ENCODE peak calls at places on chromosomes 12 and 14, in eight cellular contexts. One of them, this sample, is unnamed. For H3K27me3, the result is how much of the 10 kb centered on the place peaks cover.

GRCh38 chr12:118064608-118065007 is 3.6 kb upstream of the WSB2 start:
- DNase-seq in AG04450: no peak
- DNase-seq in suprapubic skin: no peak
- DNase-seq in pancreas: no peak
- DNase-seq in CD8-positive, alpha-beta T cell: no peak
- DNase-seq in CD4-positive, alpha-beta T cell: no peak
- DNase-seq in SK-N-SH: peak
- DNase-seq in Panc1: no peak
- DNase-seq in this sample: no peak

GRCh38 chr14:90458536-90458935 is 61.7 kb downstream of the CALM1 start:
- DNase-seq in pancreas: no peak
- DNase-seq in Panc1: no peak
- DNase-seq in SK-N-SH: no peak
- DNase-seq in suprapubic skin: no peak
- DNase-seq in CD4-positive, alpha-beta T cell: no peak
- DNase-seq in CD8-positive, alpha-beta T cell: no peak
- DNase-seq in AG04450: no peak
- DNase-seq in this sample: no peak

GRCh38 chr14:45610303-45610702 is 357.3 kb upstream of the MIS18BP1 start:
- DNase-seq in CD8-positive, alpha-beta T cell: no peak
- DNase-seq in Panc1: no peak
- DNase-seq in pancreas: no peak
- DNase-seq in SK-N-SH: no peak
- DNase-seq in suprapubic skin: no peak
- DNase-seq in CD4-positive, alpha-beta T cell: no peak
- DNase-seq in AG04450: no peak
- DNase-seq in this sample: no peak

GRCh38 chr12:89863332-89863938 is 154.8 kb upstream of the ATP2B1 start:
- DNase-seq in Panc1: no peak
- DNase-seq in suprapubic skin: no peak
- DNase-seq in pancreas: no peak
- DNase-seq in CD4-positive, alpha-beta T cell: peak
- DNase-seq in SK-N-SH: no peak
- DNase-seq in CD8-positive, alpha-beta T cell: peak
- DNase-seq in AG04450: no peak
- DNase-seq in this sample: peak

GRCh38 chr14:100610511-100611217 is 23.4 kb upstream of the BEGAIN start:
- DNase-seq in CD8-positive, alpha-beta T cell: no peak
- DNase-seq in CD4-positive, alpha-beta T cell: no peak
- DNase-seq in pancreas: no peak
- DNase-seq in SK-N-SH: peak
- DNase-seq in AG04450: no peak
- DNase-seq in suprapubic skin: peak
- DNase-seq in Panc1: peak
- DNase-seq in this sample: no peak

GRCh38 chr14:98957211-98958047 is 314.6 kb downstream of the BCL11B start:
- DNase-seq in AG04450: no peak
- DNase-seq in suprapubic skin: peak
- DNase-seq in CD4-positive, alpha-beta T cell: no peak
- DNase-seq in pancreas: peak
- DNase-seq in SK-N-SH: no peak
- DNase-seq in CD8-positive, alpha-beta T cell: no peak
- DNase-seq in Panc1: no peak
- DNase-seq in this sample: no peak

GRCh38 chr12:123990512-123990911 is 17.5 kb downstream of the ZNF664 start:
- DNase-seq in SK-N-SH: no peak
- DNase-seq in CD4-positive, alpha-beta T cell: no peak
- DNase-seq in suprapubic skin: no peak
- DNase-seq in CD8-positive, alpha-beta T cell: no peak
- DNase-seq in pancreas: no peak
- DNase-seq in Panc1: no peak
- DNase-seq in AG04450: no peak
- DNase-seq in this sample: no peak

GRCh38 chr14:89349196-89350008 is 67.6 kb downstream of the FOXN3 start:
- DNase-seq in SK-N-SH: peak
- DNase-seq in pancreas: peak
- DNase-seq in CD8-positive, alpha-beta T cell: no peak
- DNase-seq in suprapubic skin: no peak
- DNase-seq in AG04450: no peak
- DNase-seq in CD4-positive, alpha-beta T cell: no peak
- DNase-seq in Panc1: no peak
- DNase-seq in this sample: no peak

GRCh38 chr12:27814851-27815591 is 35.0 kb upstream of the MANSC4 start:
- DNase-seq in pancreas: no peak
- DNase-seq in suprapubic skin: no peak
- DNase-seq in CD4-positive, alpha-beta T cell: no peak
- DNase-seq in Panc1: no peak
- DNase-seq in CD8-positive, alpha-beta T cell: no peak
- DNase-seq in AG04450: no peak
- DNase-seq in SK-N-SH: no peak
- DNase-seq in this sample: no peak

GRCh38 chr12:71626768-71627167 is 36.9 kb downstream of the ZFC3H1 start:
- DNase-seq in suprapubic skin: no peak
- DNase-seq in SK-N-SH: no peak
- DNase-seq in CD8-positive, alpha-beta T cell: no peak
- DNase-seq in CD4-positive, alpha-beta T cell: no peak
- DNase-seq in Panc1: no peak
- DNase-seq in AG04450: no peak
- DNase-seq in pancreas: no peak
- DNase-seq in this sample: no peak

GRCh38 chr12:94952325-94952724 is 51.2 kb downstream of the NDUFA12 start:
- DNase-seq in Panc1: no peak
- DNase-seq in CD8-positive, alpha-beta T cell: no peak
- DNase-seq in suprapubic skin: no peak
- DNase-seq in pancreas: no peak
- DNase-seq in SK-N-SH: no peak
- DNase-seq in CD4-positive, alpha-beta T cell: no peak
- DNase-seq in AG04450: no peak
- DNase-seq in this sample: no peak

GRCh38 chr14:91963465-91963864 is 16.0 kb upstream of the FBLN5 start:
- DNase-seq in pancreas: no peak
- DNase-seq in suprapubic skin: no peak
- DNase-seq in SK-N-SH: no peak
- DNase-seq in AG04450: no peak
- DNase-seq in CD4-positive, alpha-beta T cell: no peak
- DNase-seq in Panc1: no peak
- DNase-seq in CD8-positive, alpha-beta T cell: no peak
- DNase-seq in this sample: no peak

GRCh38 chr12:42684171-42685071 is 94.9 kb upstream of the PRICKLE1 start:
- DNase-seq in suprapubic skin: no peak
- DNase-seq in SK-N-SH: no peak
- DNase-seq in pancreas: no peak
- DNase-seq in CD4-positive, alpha-beta T cell: no peak
- DNase-seq in AG04450: no peak
- DNase-seq in CD8-positive, alpha-beta T cell: no peak
- DNase-seq in Panc1: no peak
- DNase-seq in this sample: no peak

GRCh38 chr14:87901652-87902051 is 91.3 kb downstream of the GALC start:
- DNase-seq in AG04450: no peak
- DNase-seq in pancreas: no peak
- DNase-seq in CD4-positive, alpha-beta T cell: no peak
- DNase-seq in Panc1: no peak
- DNase-seq in SK-N-SH: no peak
- DNase-seq in CD8-positive, alpha-beta T cell: no peak
- DNase-seq in suprapubic skin: no peak
- DNase-seq in this sample: no peak

GRCh38 chr14:75705014-75705413 is 44.0 kb downstream of the TTLL5 start:
- DNase-seq in CD8-positive, alpha-beta T cell: no peak
- DNase-seq in AG04450: no peak
- DNase-seq in CD4-positive, alpha-beta T cell: no peak
- DNase-seq in Panc1: no peak
- DNase-seq in pancreas: no peak
- DNase-seq in SK-N-SH: no peak
- DNase-seq in suprapubic skin: no peak
- DNase-seq in this sample: no peak

GRCh38 chr14:75522224-75522764 is at the start of gene BATF:
- DNase-seq in AG04450: no peak
- DNase-seq in SK-N-SH: no peak
- DNase-seq in CD8-positive, alpha-beta T cell: peak
- DNase-seq in Panc1: no peak
- DNase-seq in pancreas: no peak
- DNase-seq in CD4-positive, alpha-beta T cell: peak
- DNase-seq in suprapubic skin: no peak
- DNase-seq in this sample: peak

GRCh38 chr14:104968541-104969401 is 9.4 kb downstream of the AHNAK2 start:
- DNase-seq in SK-N-SH: peak
- DNase-seq in pancreas: no peak
- DNase-seq in AG04450: no peak
- DNase-seq in suprapubic skin: peak
- DNase-seq in CD4-positive, alpha-beta T cell: no peak
- DNase-seq in CD8-positive, alpha-beta T cell: no peak
- DNase-seq in Panc1: no peak
- DNase-seq in this sample: no peak

GRCh38 chr12:26701604-26702215 is 131.3 kb downstream of the ITPR2 start:
- DNase-seq in CD4-positive, alpha-beta T cell: no peak
- DNase-seq in suprapubic skin: no peak
- DNase-seq in Panc1: no peak
- DNase-seq in CD8-positive, alpha-beta T cell: no peak
- DNase-seq in AG04450: no peak
- DNase-seq in SK-N-SH: peak
- DNase-seq in pancreas: no peak
- DNase-seq in this sample: no peak

GRCh38 chr12:45660330-45660729 is 69.2 kb upstream of the ARID2 start:
- DNase-seq in pancreas: peak
- DNase-seq in CD4-positive, alpha-beta T cell: no peak
- DNase-seq in SK-N-SH: no peak
- DNase-seq in AG04450: peak
- DNase-seq in suprapubic skin: no peak
- DNase-seq in Panc1: peak
- DNase-seq in CD8-positive, alpha-beta T cell: no peak
- DNase-seq in this sample: no peak

GRCh38 chr12:4562034-4562657 is at the start of gene DYRK4:
- DNase-seq in SK-N-SH: peak
- DNase-seq in AG04450: peak
- DNase-seq in suprapubic skin: no peak
- DNase-seq in CD8-positive, alpha-beta T cell: no peak
- DNase-seq in Panc1: no peak
- DNase-seq in CD4-positive, alpha-beta T cell: no peak
- DNase-seq in pancreas: peak
- DNase-seq in this sample: no peak

GRCh38 chr12:132194556-132194955 is 50.3 kb downstream of the NOC4L start:
- DNase-seq in AG04450: no peak
- DNase-seq in CD4-positive, alpha-beta T cell: no peak
- DNase-seq in pancreas: no peak
- DNase-seq in CD8-positive, alpha-beta T cell: no peak
- DNase-seq in Panc1: no peak
- DNase-seq in SK-N-SH: no peak
- DNase-seq in suprapubic skin: no peak
- DNase-seq in this sample: no peak
- H3K27me3 ChIP-seq in AG04450: under half
- H3K27me3 ChIP-seq in CD4-positive, alpha-beta T cell: under half
- H3K27me3 ChIP-seq in pancreas: under half
- H3K27me3 ChIP-seq in CD8-positive, alpha-beta T cell: under half
- H3K27me3 ChIP-seq in Panc1: under half
- H3K27me3 ChIP-seq in SK-N-SH: half or more
- H3K27me3 ChIP-seq in suprapubic skin: under half
- H3K27me3 ChIP-seq in this sample: under half

DNA sequence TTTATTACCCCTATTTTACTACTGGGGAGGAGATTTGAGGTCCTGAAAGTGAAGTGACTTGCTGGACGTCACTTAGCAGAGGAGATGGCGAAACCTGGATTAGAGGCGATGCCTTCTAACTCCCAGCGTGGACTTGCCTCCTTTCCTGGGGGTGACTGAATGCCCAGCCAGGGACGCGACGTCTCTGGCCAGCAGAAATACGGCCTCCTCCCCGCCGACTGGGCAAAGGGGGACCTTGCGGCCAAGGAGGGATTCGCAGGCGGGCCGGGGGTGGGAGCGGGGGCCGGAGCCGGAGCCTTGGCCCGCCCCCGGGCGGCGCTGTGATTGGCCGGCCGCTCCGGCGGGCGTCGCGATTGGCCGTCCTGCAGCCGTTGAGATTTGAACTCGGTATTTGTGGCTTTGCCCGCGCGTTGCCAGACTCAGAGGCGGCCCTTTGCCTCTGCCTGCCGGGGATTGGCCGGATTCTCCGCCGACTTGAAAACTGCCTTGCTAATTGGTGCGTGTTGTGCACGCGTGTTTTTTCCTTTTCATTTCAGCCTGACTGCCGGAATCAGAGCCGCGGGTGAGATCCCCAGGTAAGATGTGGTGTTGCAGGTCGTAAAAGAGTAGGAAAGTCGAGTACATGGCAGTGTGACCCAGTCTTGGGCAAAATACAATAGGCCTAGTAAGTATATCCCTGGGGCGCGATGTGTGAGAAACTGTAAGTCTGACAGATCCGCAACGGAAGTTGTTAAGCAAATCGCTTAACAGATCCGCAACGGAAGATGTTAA is at the start of gene NCAPD2:
- DNase-seq in AG04450: peak
- DNase-seq in pancreas: peak
- DNase-seq in CD8-positive, alpha-beta T cell: peak
- DNase-seq in Panc1: peak
- DNase-seq in suprapubic skin: peak
- DNase-seq in CD4-positive, alpha-beta T cell: peak
- DNase-seq in SK-N-SH: peak
- DNase-seq in this sample: peak
- TF ChIP-seq CTCF in AG04450: peak
- TF ChIP-seq CTCF in pancreas: no peak
- TF ChIP-seq CTCF in CD8-positive, alpha-beta T cell: no peak
- TF ChIP-seq CTCF in Panc1: no peak
- TF ChIP-seq CTCF in suprapubic skin: peak
- TF ChIP-seq CTCF in CD4-positive, alpha-beta T cell: no peak
- TF ChIP-seq CTCF in SK-N-SH: peak
- TF ChIP-seq CTCF in this sample: no peak

DNA sequence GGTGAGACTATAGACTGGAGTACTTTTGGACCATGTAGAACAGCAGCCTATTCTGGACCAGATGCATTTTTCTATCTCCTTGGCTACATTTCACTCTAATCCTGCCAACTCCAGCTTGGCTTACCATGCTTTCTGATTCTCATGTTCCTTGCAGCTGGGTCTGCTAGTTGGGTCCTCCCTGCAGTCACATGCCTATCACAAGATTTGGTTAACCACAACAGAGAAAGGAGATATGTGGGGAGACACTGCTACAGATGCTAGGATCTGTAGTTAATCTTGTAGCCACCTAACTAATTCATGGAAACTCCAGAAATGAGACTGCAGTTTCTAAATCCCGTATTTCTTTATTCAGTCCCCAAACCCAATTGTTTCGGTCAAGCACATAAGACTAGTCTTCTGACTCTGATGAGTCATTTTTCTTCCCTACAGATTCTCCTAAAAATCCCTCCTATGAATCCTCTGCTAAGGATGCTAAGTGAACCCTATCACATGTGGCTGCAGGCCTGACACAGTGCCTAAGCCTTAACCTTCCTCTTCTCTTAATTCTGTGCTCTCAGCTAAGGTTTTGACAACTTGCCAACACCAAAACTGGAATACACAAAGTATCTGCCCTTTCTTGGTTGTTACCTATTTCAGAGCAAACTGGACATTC is 410.6 kb downstream of the DAD1 start:
- DNase-seq in Panc1: no peak
- DNase-seq in CD8-positive, alpha-beta T cell: no peak
- DNase-seq in SK-N-SH: no peak
- DNase-seq in suprapubic skin: no peak
- DNase-seq in CD4-positive, alpha-beta T cell: no peak
- DNase-seq in AG04450: no peak
- DNase-seq in pancreas: no peak
- DNase-seq in this sample: no peak
- H3K27me3 ChIP-seq in Panc1: under half
- H3K27me3 ChIP-seq in CD8-positive, alpha-beta T cell: under half
- H3K27me3 ChIP-seq in SK-N-SH: under half
- H3K27me3 ChIP-seq in suprapubic skin: under half
- H3K27me3 ChIP-seq in CD4-positive, alpha-beta T cell: under half
- H3K27me3 ChIP-seq in AG04450: under half
- H3K27me3 ChIP-seq in pancreas: under half
- H3K27me3 ChIP-seq in this sample: under half

GRCh38 chr12:21065845-21066244 is 65.1 kb upstream of the SLCO1B1 start:
- DNase-seq in CD4-positive, alpha-beta T cell: no peak
- DNase-seq in AG04450: no peak
- DNase-seq in pancreas: peak
- DNase-seq in suprapubic skin: no peak
- DNase-seq in CD8-positive, alpha-beta T cell: no peak
- DNase-seq in SK-N-SH: no peak
- DNase-seq in Panc1: no peak
- DNase-seq in this sample: no peak
- TF ChIP-seq CTCF in CD4-positive, alpha-beta T cell: no peak
- TF ChIP-seq CTCF in AG04450: no peak
- TF ChIP-seq CTCF in pancreas: peak
- TF ChIP-seq CTCF in suprapubic skin: no peak
- TF ChIP-seq CTCF in CD8-positive, alpha-beta T cell: no peak
- TF ChIP-seq CTCF in SK-N-SH: peak
- TF ChIP-seq CTCF in Panc1: no peak
- TF ChIP-seq CTCF in this sample: peak

This sample was measured in GM06990.